ENCODE peak calls at places on chromosomes 11 and 22, in four cellular contexts. One of them, this sample, is unnamed.

GRCh38 chr22:29074276-29074625 is 1.4 kb downstream of the KREMEN1 start:
- DNase-seq in pancreas: no peak
- DNase-seq in Right ventricle myocardium superior: no peak
- DNase-seq in WTC11: no peak
- DNase-seq in this sample: no peak

GRCh38 chr11:116993599-116993998 is 104.6 kb downstream of the SIK3 start:
- DNase-seq in Right ventricle myocardium superior: no peak
- DNase-seq in WTC11: no peak
- DNase-seq in pancreas: no peak
- DNase-seq in this sample: no peak

GRCh38 chr11:35526370-35526792 is 965 bp upstream of the PAMR1 start:
- DNase-seq in WTC11: peak; percentile 64
- DNase-seq in Right ventricle myocardium superior: no peak
- DNase-seq in pancreas: no peak
- DNase-seq in this sample: no peak

GRCh38 chr11:125588505-125588904 is 4.1 kb upstream of the STT3A start:
- DNase-seq in pancreas: no peak
- DNase-seq in Right ventricle myocardium superior: no peak
- DNase-seq in WTC11: no peak
- DNase-seq in this sample: no peak

GRCh38 chr11:128181090-128181485 is 406.3 kb downstream of the ETS1 start:
- DNase-seq in WTC11: no peak
- DNase-seq in Right ventricle myocardium superior: no peak
- DNase-seq in pancreas: no peak
- DNase-seq in this sample: no peak

GRCh38 chr11:20501252-20501651 is 98.2 kb upstream of the SLC6A5 start:
- DNase-seq in Right ventricle myocardium superior: no peak
- DNase-seq in WTC11: no peak
- DNase-seq in pancreas: no peak
- DNase-seq in this sample: no peak

GRCh38 chr22:47804281-47804680 is 1041.8 kb downstream of the TBC1D22A start:
- DNase-seq in pancreas: no peak
- DNase-seq in WTC11: no peak
- DNase-seq in Right ventricle myocardium superior: no peak
- DNase-seq in this sample: no peak

GRCh38 chr11:17353228-17354021 is 1.8 kb downstream of the NCR3LG1 start:
- DNase-seq in pancreas: peak; percentile 65
- DNase-seq in Right ventricle myocardium superior: peak; percentile 86
- DNase-seq in WTC11: peak; percentile 70
- DNase-seq in this sample: peak; percentile 42

GRCh38 chr22:20644071-20644642 is 129.8 kb upstream of the SERPIND1 start:
- DNase-seq in pancreas: no peak
- DNase-seq in WTC11: no peak
- DNase-seq in Right ventricle myocardium superior: no peak
- DNase-seq in this sample: no peak

GRCh38 chr11:128874406-128874805 is 7.3 kb upstream of the KCNJ1 start:
- DNase-seq in Right ventricle myocardium superior: no peak
- DNase-seq in WTC11: no peak
- DNase-seq in pancreas: no peak
- DNase-seq in this sample: no peak